ENCODE peak calls at places on chromosomes 3 and 15, in four cellular contexts. I, X, G and H are unnamed samples.

GRCh38 chr15:57565326-57565725 is 26.4 kb upstream of the MYZAP start:
- DNase-seq in I (no peak), X (no peak), G (no peak), H (no peak)

GRCh38 chr3:102179321-102180290 is 255.2 kb upstream of the ZPLD1 start:
- DNase-seq in I (no peak), G (peak; percentile 49), X (no peak), H (no peak)

GRCh38 chr3:186536883-186537553 is 7.2 kb downstream of the CRYGS start:
- DNase-seq in X (no peak), I (no peak), G (peak; percentile 12), H (peak; percentile 35)

GRCh38 chr15:52568569-52569243 is at the start of gene ARPP19:
- DNase-seq in G (peak; percentile 94), X (peak; percentile 74), I (peak; percentile 90), H (peak; percentile 74)

GRCh38 chr15:91710072-91710471 is 143.4 kb upstream of the SLCO3A1 start:
- DNase-seq in I (no peak), X (peak; percentile 20), G (peak; percentile 45), H (no peak)

GRCh38 chr3:110598847-110599490 is 472.6 kb upstream of the NECTIN3 start:
- DNase-seq in I (no peak), G (peak; percentile 35), X (no peak), H (no peak)

GRCh38 chr15:57443486-57443885 is 67.2 kb downstream of the CGNL1 start:
- DNase-seq in G (no peak), I (no peak), X (no peak), H (no peak)

GRCh38 chr3:61740494-61740893 is 179.1 kb downstream of the PTPRG start:
- DNase-seq in I (no peak), G (no peak), X (no peak), H (no peak)

GRCh38 chr3:11480663-11481298 is 162.9 kb downstream of the VGLL4 start:
- DNase-seq in G (no peak), X (no peak), I (no peak), H (no peak)

GRCh38 chr3:42701371-42702065 is 1.1 kb downstream of the HHATL start:
- DNase-seq in X (peak; percentile 1), I (peak; percentile 87), G (no peak), H (no peak)

GRCh38 chr15:40815042-40815678 is 7.9 kb upstream of the DNAJC17 start:
- DNase-seq in G (no peak), I (peak; percentile 14), X (no peak), H (no peak)

GRCh38 chr3:11254876-11255275 is 17.3 kb upstream of the ATG7 start:
- DNase-seq in X (no peak), G (no peak), I (no peak), H (no peak)

GRCh38 chr3:46670891-46671427 is 22.5 kb downstream of the ALS2CL start:
- DNase-seq in G (no peak), I (no peak), X (no peak), H (no peak)

GRCh38 chr3:89740881-89741177 is 633.4 kb downstream of the EPHA3 start:
- DNase-seq in X (no peak), G (no peak), I (no peak), H (peak; percentile 9)

GRCh38 chr3:40911928-40912327 is 287.4 kb upstream of the CTNNB1 start:
- DNase-seq in I (no peak), G (no peak), X (no peak), H (no peak)

GRCh38 chr15:71679223-71680078 is 130.9 kb upstream of the NR2E3 start:
- DNase-seq in G (peak; percentile 31), I (no peak), X (no peak), H (no peak)

GRCh38 chr3:32238027-32238815 is at the start of gene CMTM8:
- DNase-seq in I (no peak), X (no peak), G (peak; percentile 37), H (no peak)

GRCh38 chr15:78034495-78035191 is 42.9 kb downstream of the TBC1D2B start:
- DNase-seq in X (no peak), G (no peak), I (peak; percentile 17), H (no peak)

GRCh38 chr3:150138824-150139223 is 168.1 kb upstream of the PFN2 start:
- DNase-seq in X (no peak), I (no peak), G (no peak), H (no peak)

GRCh38 chr3:127738192-127738840 is 65.6 kb downstream of the ABTB1 start:
- DNase-seq in X (no peak), I (no peak), G (peak; percentile 71), H (no peak)

GRCh38 chr15:69755571-69756310 is 303.1 kb downstream of the RPLP1 start:
- DNase-seq in X (no peak), G (peak; percentile 42), I (no peak), H (peak; percentile 41)

GRCh38 chr15:74817370-74817737 is 4.7 kb downstream of the LMAN1L start:
- DNase-seq in X (no peak), I (no peak), G (no peak), H (no peak)

GRCh38 chr3:69420781-69421520 is 35.1 kb upstream of the FRMD4B start:
- DNase-seq in G (no peak), X (no peak), I (no peak), H (no peak)

GRCh38 chr3:29597376-29598008 is 316.6 kb downstream of the RBMS3 start:
- DNase-seq in I (no peak), G (peak; percentile 30), X (peak; percentile 11), H (no peak)

GRCh38 chr15:62059108-62059817 is 984 bp downstream of the VPS13C start:
- DNase-seq in X (no peak), I (no peak), G (peak; percentile 9), H (no peak)